ENCODE peak calls at places on chromosomes 2 and 18, in four cellular contexts. W, J, D and X are unnamed samples.

GRCh38 chr18:7728297-7728696 is 161.2 kb downstream of the PTPRM start:
- DNase-seq in W (no peak), J (no peak), D (no peak), X (no peak)

GRCh38 chr18:44901283-44901682 is 220.6 kb downstream of the SETBP1 start:
- DNase-seq in J (no peak), W (peak), D (no peak), X (no peak)

GRCh38 chr18:44682871-44683221 is 2.2 kb downstream of the SETBP1 start:
- DNase-seq in D (no peak), J (no peak), W (no peak), X (no peak)

GRCh38 chr2:46299365-46300263 is 2.4 kb downstream of the EPAS1 start:
- DNase-seq in J (no peak), D (peak), W (peak), X (peak)

GRCh38 chr2:91442246-91442905 is 2750.9 kb downstream of the RPIA start:
- DNase-seq in D (no peak), J (no peak), W (no peak), X (no peak)

GRCh38 chr2:189412330-189412953 is 28.8 kb upstream of the WDR75 start:
- DNase-seq in J (peak), W (peak), D (peak), X (peak)

GRCh38 chr2:183614797-183615429 is 490.7 kb downstream of the NUP35 start:
- DNase-seq in D (no peak), W (peak), J (no peak), X (no peak)

GRCh38 chr2:33877348-33878016 is 278.4 kb upstream of the FAM98A start:
- DNase-seq in J (no peak), W (no peak), D (no peak), X (no peak)

GRCh38 chr2:65026640-65027464 is 29.4 kb upstream of the CEP68 start:
- DNase-seq in D (peak), J (no peak), W (no peak), X (no peak)

GRCh38 chr2:1564506-1564905 is 151.2 kb downstream of the TPO start:
- DNase-seq in J (no peak), W (no peak), D (no peak), X (no peak)

GRCh38 chr2:75559633-75560021 is 1.1 kb downstream of the EVA1A start:
- DNase-seq in J (no peak), D (no peak), W (no peak), X (no peak)

GRCh38 chr2:189854152-189854551 is 69.9 kb downstream of the PMS1 start:
- DNase-seq in D (no peak), W (no peak), J (no peak), X (no peak)

GRCh38 chr2:27408601-27409320 is 630 bp downstream of the PPM1G start:
- DNase-seq in D (peak), W (no peak), J (no peak), X (no peak)

GRCh38 chr18:54030434-54030833 is 194.0 kb downstream of the MBD2 start:
- DNase-seq in W (no peak), J (no peak), D (no peak), X (no peak)

GRCh38 chr2:84959045-84959493 is 11.9 kb upstream of the KCMF1 start:
- DNase-seq in W (peak), D (no peak), J (no peak), X (peak)

GRCh38 chr18:71304856-71305255 is 1016.0 kb downstream of the SOCS6 start:
- DNase-seq in D (no peak), J (no peak), W (no peak), X (no peak)

GRCh38 chr18:63567825-63568224 is 19.3 kb upstream of the SERPINB13 start:
- DNase-seq in W (no peak), J (no peak), D (no peak), X (no peak)

GRCh38 chr2:127064642-127065250 is 42.2 kb downstream of the BIN1 start:
- DNase-seq in J (no peak), D (peak), W (peak), X (peak)
- TF ChIP-seq CTCF in J (no peak), D (no peak), W (no peak), X (peak)

GRCh38 chr18:47397671-47398319 is 146.3 kb upstream of the SKOR2 start:
- DNase-seq in W (no peak), D (peak), J (no peak), X (no peak)
- TF ChIP-seq CTCF in W (no peak), D (peak), J (peak), X (peak)

GRCh38 chr2:168890006-168890782 is at the start of gene SPC25:
- DNase-seq in W (peak), D (peak), J (peak), X (peak)
- TF ChIP-seq CTCF in W (no peak), D (no peak), J (no peak), X (peak)

DNA sequence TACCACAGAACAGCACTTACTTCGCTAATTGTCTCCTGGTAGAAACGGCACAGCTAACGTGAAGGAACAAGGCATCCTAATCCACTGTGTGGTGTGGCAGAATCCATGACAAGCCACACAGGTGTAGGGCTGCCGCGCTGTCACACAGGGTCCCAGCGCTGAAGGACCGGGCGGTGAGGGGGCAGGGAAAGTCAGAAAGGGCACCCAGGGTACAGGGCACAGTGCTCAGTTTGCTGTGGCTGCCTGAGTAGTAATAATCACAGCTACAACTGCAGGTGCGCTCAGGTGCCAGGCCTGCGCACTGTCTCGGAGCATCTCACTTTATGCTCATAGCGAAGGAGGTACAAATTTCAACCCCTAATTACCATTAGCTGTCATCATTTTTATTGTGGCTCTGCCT is 55.2 kb upstream of the CAB39 start:
- DNase-seq in J (no peak), D (no peak), W (no peak), X (no peak)
- TF ChIP-seq CTCF in J (no peak), D (no peak), W (no peak), X (no peak)

GRCh38 chr2:108607706-108608301 is 73.5 kb downstream of the LIMS1 start:
- DNase-seq in W (peak), D (peak), J (no peak), X (peak)
- TF ChIP-seq CTCF in W (peak), D (peak), J (peak), X (peak)

DNA sequence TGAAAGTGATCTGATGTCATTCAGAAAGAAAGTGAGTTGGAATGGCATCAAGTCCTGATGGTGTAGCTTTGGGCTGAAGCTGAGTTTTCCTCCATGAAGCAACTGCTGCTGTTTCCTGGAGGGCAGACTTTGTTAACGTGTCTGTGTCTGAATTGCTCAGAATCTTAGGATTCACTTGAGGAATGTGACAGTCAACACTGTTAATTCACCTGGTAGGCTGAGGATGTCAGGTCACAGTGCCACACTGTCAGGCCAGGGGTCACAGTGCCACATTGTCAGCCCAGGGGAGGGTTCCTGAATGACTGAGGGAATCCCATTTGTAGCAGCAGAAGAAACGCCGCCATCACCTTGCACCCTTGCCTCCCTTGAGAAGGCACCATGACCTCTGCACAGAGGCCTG is 39.4 kb downstream of the LYPD6B start:
- DNase-seq in W (no peak), J (no peak), D (no peak), X (no peak)
- TF ChIP-seq CTCF in W (no peak), J (no peak), D (no peak), X (no peak)

DNA sequence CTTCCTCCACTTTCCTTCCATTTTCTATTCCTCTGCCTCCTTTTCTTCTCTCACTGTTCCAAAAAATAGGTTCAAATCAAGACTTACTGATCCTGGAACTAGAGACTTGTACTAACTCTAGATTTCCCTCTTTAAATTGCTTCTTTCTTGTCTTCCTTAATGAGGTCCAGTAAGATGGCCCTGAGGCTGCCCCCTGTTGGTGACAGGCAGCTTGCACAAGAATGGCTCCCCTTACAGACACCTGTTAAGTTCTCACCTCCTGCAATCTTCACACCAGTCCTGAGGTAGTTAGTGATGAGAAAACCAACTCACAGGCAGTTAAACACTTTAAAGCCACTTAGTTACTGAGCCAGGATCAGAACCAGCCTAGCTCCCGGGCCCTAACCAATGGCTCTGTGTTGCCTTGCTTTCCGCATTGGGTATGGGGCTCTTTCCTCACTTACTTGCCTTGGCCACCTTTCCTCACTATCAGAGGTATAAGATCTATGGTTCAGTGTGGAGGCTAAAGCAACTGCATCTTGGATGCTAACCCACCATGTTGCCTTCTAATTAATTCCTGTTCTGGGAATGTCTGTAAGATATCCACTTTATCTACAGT is 130.6 kb downstream of the AKAIN1 start:
- DNase-seq in W (no peak), D (no peak), J (no peak), X (no peak)
- TF ChIP-seq CTCF in W (no peak), D (peak), J (peak), X (peak)

DNA sequence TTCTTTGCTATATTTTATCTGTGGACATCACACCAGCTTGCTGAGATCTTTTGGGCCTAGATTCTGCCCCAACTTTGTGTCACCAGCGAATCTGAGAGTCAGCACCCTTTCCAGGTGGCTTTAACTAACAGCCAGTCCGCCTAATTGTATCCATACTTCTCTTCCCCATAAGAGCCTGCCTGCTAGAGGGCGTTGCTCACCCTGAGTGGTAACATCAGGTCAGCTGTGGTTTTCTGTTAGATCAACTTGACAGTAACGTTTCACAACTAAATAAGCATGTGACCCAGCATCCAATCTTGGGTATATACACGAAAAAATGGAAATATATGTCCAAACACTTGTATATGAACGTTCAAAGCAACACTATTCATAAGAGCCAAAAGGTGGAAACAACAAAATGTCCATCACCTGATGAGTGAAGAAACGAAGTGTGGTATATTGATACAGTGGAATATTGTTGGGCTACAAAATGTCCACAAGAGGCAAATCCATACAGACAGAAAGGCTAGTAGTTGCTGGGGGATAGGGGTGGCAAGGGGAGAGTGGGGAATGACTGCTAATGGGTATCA is 24.9 kb downstream of the EFHD1 start:
- DNase-seq in W (peak), J (no peak), D (no peak), X (no peak)
- TF ChIP-seq CTCF in W (peak), J (peak), D (no peak), X (peak)

DNA sequence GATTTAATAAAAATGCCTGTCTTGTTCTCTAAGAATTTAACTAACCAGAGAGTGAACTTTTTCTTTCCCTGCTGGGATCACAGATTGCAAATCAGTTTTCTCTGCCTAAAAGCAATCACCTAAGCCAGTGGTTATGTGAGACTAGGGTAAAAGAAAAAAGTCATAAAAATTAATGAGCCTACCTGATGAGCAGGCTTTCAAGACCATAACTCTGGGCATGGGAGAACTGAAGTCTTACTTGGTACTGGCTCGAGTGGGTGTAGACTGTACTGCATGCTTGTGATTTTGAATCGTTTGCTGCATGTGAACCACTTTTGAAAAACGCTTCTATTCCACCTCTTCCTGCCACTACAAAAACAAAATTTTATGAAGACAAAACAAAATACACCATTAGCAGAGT is 1677.1 kb upstream of the LRRTM1 start:
- DNase-seq in J (no peak), D (no peak), W (no peak), X (no peak)
- TF ChIP-seq CTCF in J (no peak), D (no peak), W (no peak), X (no peak)